ENCODE peak calls at places on chromosomes 1 and 21, in five cellular contexts. W is A549, M is neural progenitor cell, Z is hepatocyte, E is cardiac fibroblast. A is an unnamed sample.
A peak's percentile ranks its signal among the peaks of the same experiment; 100 is the strongest.

GRCh38 chr21:42959754-42960153 is 14.6 kb upstream of the PKNOX1 start:
- DNase-seq in W (no peak), Z (no peak), M (no peak), E (no peak), A (no peak)

GRCh38 chr1:101276818-101277217 is 40.0 kb downstream of the S1PR1 start:
- DNase-seq in Z (no peak), E (no peak), W (no peak), M (no peak), A (no peak)

GRCh38 chr1:39490596-39491145 is 765 bp upstream of the BMP8A start:
- DNase-seq in M (peak; percentile 44), W (no peak), E (no peak), Z (no peak), A (no peak)

GRCh38 chr1:7087888-7088287 is 302.6 kb downstream of the CAMTA1 start:
- DNase-seq in E (no peak), M (no peak), W (no peak), Z (no peak), A (no peak)

GRCh38 chr1:209046935-209047334 is 536.6 kb upstream of the CAMK1G start:
- DNase-seq in M (no peak), E (no peak), Z (no peak), W (no peak), A (no peak)

GRCh38 chr1:164560076-164560475 is 1.1 kb downstream of the PBX1 start:
- DNase-seq in E (no peak), Z (no peak), M (no peak), W (no peak), A (no peak)

GRCh38 chr1:202078211-202078610 is 44.5 kb upstream of the GPR37L1 start:
- DNase-seq in M (no peak), W (no peak), E (no peak), Z (no peak), A (no peak)

GRCh38 chr1:2642560-2643413 is 10.0 kb upstream of the MMEL1 start:
- DNase-seq in W (peak; percentile 84), Z (peak; percentile 95), E (peak; percentile 93), M (peak; percentile 97), A (peak; percentile 100)

GRCh38 chr1:115293006-115293405 is 45.0 kb downstream of the NGF start:
- DNase-seq in E (no peak), M (no peak), Z (no peak), W (no peak), A (no peak)

GRCh38 chr1:32249831-32250525 is 1.1 kb upstream of the LCK start:
- DNase-seq in M (no peak), W (no peak), E (no peak), Z (peak; percentile 45), A (peak; percentile 86)

GRCh38 chr1:44327679-44328491 is 27.2 kb downstream of the ERI3 start:
- DNase-seq in E (peak; percentile 100), Z (peak; percentile 89), M (no peak), W (peak; percentile 97), A (no peak)

DNA sequence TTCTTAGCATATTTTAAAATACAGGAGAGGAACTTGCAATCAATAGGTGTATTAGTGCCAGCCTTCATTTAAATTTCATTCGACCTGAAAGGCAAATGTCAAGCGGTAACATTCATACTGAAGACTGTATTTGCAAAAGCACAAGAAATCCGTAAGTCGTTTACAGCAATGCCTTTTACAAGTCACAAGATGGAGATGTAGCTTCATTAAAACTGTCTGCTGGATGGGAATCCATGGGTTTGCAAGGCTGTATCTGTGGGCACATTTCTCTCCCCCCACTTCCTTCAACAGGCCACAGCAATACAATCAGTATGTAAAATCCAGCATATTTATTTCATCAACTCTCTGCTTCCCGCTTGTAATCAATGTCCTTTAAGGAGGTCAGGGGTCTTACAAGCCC is 147.1 kb downstream of the SLC45A1 start:
- DNase-seq in M (no peak), Z (no peak), E (peak; percentile 60), W (peak; percentile 16), A (no peak)
- TF ChIP-seq CTCF in M (peak; percentile 5), Z (peak; percentile 25), E (no peak), W (no peak), A (no peak)

GRCh38 chr1:33740040-33740745 is 123.7 kb upstream of the HMGB4 start:
- DNase-seq in E (no peak), W (no peak), M (no peak), Z (no peak), A (no peak)
- TF ChIP-seq CTCF in E (no peak), W (no peak), M (no peak), Z (no peak), A (no peak)

GRCh38 chr1:76827066-76827465 is 40.2 kb upstream of the ST6GALNAC5 start:
- DNase-seq in W (no peak), Z (no peak), M (no peak), E (no peak), A (no peak)
- TF ChIP-seq CTCF in W (no peak), Z (no peak), M (no peak), E (no peak), A (no peak)

GRCh38 chr1:244821134-244821533 is 14.3 kb upstream of the COX20 start:
- DNase-seq in E (no peak), Z (peak; percentile 25), M (no peak), W (no peak), A (no peak)
- TF ChIP-seq CTCF in E (no peak), Z (no peak), M (no peak), W (no peak), A (no peak)

GRCh38 chr1:203776636-203777035 is 11.7 kb downstream of the LAX1 start:
- DNase-seq in M (peak; percentile 18), Z (no peak), E (no peak), W (peak; percentile 28), A (no peak)
- TF ChIP-seq CTCF in M (peak; percentile 24), Z (peak; percentile 12), E (no peak), W (peak; percentile 23), A (peak; percentile 19)

DNA sequence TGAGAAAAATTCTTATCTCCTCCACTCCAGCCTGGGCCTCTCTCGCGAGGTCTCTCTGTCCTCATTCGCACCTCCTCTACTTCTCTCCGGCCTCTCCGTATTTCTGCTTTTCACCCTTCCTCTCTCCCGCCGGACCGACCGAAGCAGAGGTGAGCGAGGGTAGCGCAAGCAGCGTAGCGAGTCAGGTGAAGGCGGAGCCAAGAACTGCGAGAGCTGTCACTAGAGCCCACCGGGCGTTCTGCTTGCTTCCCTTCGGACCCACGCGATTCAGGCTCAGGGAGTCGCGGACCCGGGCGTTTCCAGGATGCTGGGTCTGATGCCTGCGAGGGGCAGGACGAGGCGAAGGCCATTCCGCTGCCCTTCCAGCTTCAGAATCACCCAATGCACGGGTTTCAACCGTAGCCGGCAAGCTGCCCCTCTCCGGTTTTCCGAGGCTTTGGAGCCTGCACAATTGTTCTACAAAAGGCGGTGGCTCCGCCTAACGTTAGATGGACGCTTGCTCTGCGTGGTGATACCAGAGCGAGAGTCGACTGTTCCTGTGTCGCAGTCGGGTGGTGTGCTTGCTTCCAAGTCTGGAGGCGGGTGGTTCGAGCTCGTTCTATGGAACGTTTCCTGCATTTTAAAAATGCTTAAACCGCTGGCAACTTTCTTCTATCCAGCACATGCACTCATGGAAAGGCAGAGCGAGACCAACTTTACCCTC is 310.2 kb downstream of the FAM72C start:
- DNase-seq in E (no peak), W (no peak), Z (no peak), M (no peak), A (no peak)
- TF ChIP-seq CTCF in E (no peak), W (no peak), Z (no peak), M (no peak), A (no peak)

DNA sequence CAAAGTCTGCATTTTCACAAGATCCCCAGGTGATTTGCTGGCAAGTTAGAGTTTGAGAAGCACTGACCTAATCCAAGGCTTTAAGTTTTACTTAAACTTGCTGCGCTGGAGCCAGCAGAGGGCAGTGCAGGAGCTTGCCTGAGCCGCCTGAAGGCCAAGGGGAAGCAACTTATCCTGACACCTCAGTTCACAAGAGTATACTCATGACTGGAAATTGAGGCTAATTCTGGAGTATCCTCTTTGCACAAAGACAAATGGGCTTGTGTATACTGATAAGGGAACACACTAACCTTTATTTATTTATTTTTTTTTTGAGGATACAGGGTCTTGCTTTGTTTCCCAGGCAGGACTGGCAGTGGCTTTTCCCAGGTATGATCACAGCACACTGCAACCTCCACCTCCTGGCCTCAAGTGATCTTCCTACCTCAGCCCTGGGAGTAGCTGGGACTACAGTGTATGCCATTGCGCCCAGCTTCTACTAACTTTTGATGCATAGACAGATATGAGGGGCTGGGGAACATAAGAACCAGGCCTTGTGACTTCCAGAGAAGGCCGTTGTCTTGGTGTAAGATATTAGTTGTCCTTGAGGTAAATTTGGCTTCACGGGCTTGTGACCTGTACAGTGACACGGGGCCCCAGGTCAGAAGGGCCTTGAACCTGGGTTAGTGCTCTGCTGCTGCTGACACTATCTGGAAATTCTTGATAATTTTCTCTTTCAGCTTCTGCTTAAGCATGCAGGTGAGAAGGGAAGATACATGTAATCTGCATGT is 29.0 kb upstream of the SLAMF1 start:
- DNase-seq in Z (peak; percentile 84), E (peak; percentile 83), W (peak; percentile 77), M (peak; percentile 75), A (peak; percentile 67)
- TF ChIP-seq CTCF in Z (peak; percentile 87), E (peak; percentile 89), W (peak; percentile 80), M (peak; percentile 82), A (peak; percentile 90)

A was measured in GM10248.